ENCODE peak calls at places on chromosomes 13 and 19, in four cellular contexts. X is kidney glomerular epithelial cell, B is thoracic aorta, Q is MM.1S. P is an unnamed sample.

GRCh38 chr19:13207237-13208130 is 57.3 kb downstream of the IER2 start:
- DNase-seq in B (no peak), X (no peak), Q (no peak), P (no peak)

GRCh38 chr19:3320853-3321252 is 45.5 kb upstream of the NFIC start:
- DNase-seq in X (no peak), Q (no peak), B (no peak), P (no peak)

GRCh38 chr13:63110431-63110830 is 1694.8 kb upstream of the PCDH20 start:
- DNase-seq in X (no peak), B (no peak), Q (no peak), P (no peak)

GRCh38 chr19:15195987-15196682 is 4.7 kb downstream of the NOTCH3 start:
- DNase-seq in Q (no peak), X (no peak), B (no peak), P (peak)

GRCh38 chr13:114151031-114151430 is 18.6 kb upstream of the RASA3 start:
- DNase-seq in B (no peak), Q (no peak), X (no peak), P (no peak)

GRCh38 chr19:52665529-52665928 is 27.4 kb upstream of the ZNF83 start:
- DNase-seq in X (peak), B (no peak), Q (no peak), P (peak)

GRCh38 chr13:28338202-28338601 is 156.7 kb downstream of the FLT1 start:
- DNase-seq in B (no peak), X (no peak), Q (no peak), P (peak)

GRCh38 chr13:107512551-107512950 is 702.8 kb downstream of the LIG4 start:
- DNase-seq in Q (no peak), X (no peak), B (no peak), P (no peak)

GRCh38 chr13:50670847-50671542 is 172.5 kb downstream of the DLEU7 start:
- DNase-seq in X (no peak), Q (no peak), B (no peak), P (no peak)

GRCh38 chr13:80436571-80437169 is 95.7 kb upstream of the SPRY2 start:
- DNase-seq in B (no peak), X (no peak), Q (no peak), P (peak)

GRCh38 chr19:12948597-12949362 is 3.1 kb downstream of the RAD23A start:
- DNase-seq in Q (no peak), X (no peak), B (no peak), P (no peak)

GRCh38 chr13:37618554-37618953 is 20.0 kb upstream of the POSTN start:
- DNase-seq in B (no peak), X (peak), Q (no peak), P (peak)

GRCh38 chr13:105763851-105764250 is 771.6 kb downstream of the EFNB2 start:
- DNase-seq in Q (no peak), B (no peak), X (no peak), P (no peak)

GRCh38 chr19:821228-821975 is at the start of gene PLPPR3:
- DNase-seq in B (no peak), Q (no peak), X (no peak), P (no peak)

GRCh38 chr13:110015253-110015652 is 228.9 kb upstream of the IRS2 start:
- DNase-seq in X (peak), Q (no peak), B (no peak), P (no peak)

GRCh38 chr13:22451345-22451744 is 729.4 kb upstream of the SGCG start:
- DNase-seq in X (peak), B (no peak), Q (no peak), P (peak)

GRCh38 chr19:38739440-38740251 is 4.6 kb downstream of the CAPN12 start:
- DNase-seq in X (no peak), B (no peak), Q (no peak), P (no peak)

GRCh38 chr19:2391118-2391725 is 31.2 kb downstream of the TMPRSS9 start:
- DNase-seq in X (peak), B (no peak), Q (peak), P (peak)

GRCh38 chr13:21150013-21150412 is 26.3 kb downstream of the SKA3 start:
- DNase-seq in Q (no peak), B (no peak), X (no peak), P (no peak)

GRCh38 chr19:1765182-1765903 is 12.0 kb downstream of the ONECUT3 start:
- DNase-seq in Q (no peak), X (no peak), B (no peak), P (no peak)

GRCh38 chr19:37738371-37738770 is 18.8 kb upstream of the ZNF607 start:
- DNase-seq in X (no peak), B (no peak), Q (no peak), P (no peak)

GRCh38 chr13:44051923-44052322 is 172.2 kb downstream of the LACC1 start:
- DNase-seq in B (no peak), X (no peak), Q (no peak), P (peak)

GRCh38 chr13:77868717-77869116 is 49.9 kb downstream of the EDNRB start:
- DNase-seq in X (no peak), B (no peak), Q (no peak), P (no peak)

GRCh38 chr13:40983269-40983668 is 35.8 kb downstream of the ELF1 start:
- DNase-seq in X (peak), B (no peak), Q (no peak), P (peak)

GRCh38 chr19:925912-926594 is at the start of gene ARID3A:
- DNase-seq in Q (no peak), B (no peak), X (no peak), P (no peak)

GRCh38 chr13:26370495-26370990 is 116.6 kb downstream of the CDK8 start:
- DNase-seq in X (no peak), Q (no peak), B (no peak), P (no peak)

P was measured in fibroblast of villous mesenchyme.